ENCODE peak calls at places on chromosomes 11 and 22, in six cellular contexts. N is fibroblast of mammary gland, U is tibial nerve, S is neural progenitor cell, R is stomach, C is AG04449. W is an unnamed sample.

GRCh38 chr11:80024119-80024518 is 583.3 kb upstream of the TENM4 start:
- DNase-seq in N (no peak), U (no peak), S (no peak), R (no peak), C (no peak), W (no peak)

GRCh38 chr22:24389680-24390079 is 37.7 kb upstream of the ADORA2A start:
- DNase-seq in N (no peak), U (no peak), S (no peak), R (no peak), C (no peak), W (no peak)

GRCh38 chr11:70618471-70619101 is 220.3 kb downstream of the CTTN start:
- DNase-seq in N (no peak), U (no peak), S (peak; percentile 44), R (no peak), C (no peak), W (no peak)

GRCh38 chr11:69166186-69167115 is 10.7 kb downstream of the SMIM38 start:
- DNase-seq in N (peak; percentile 75), U (no peak), S (peak; percentile 34), R (no peak), C (peak; percentile 46), W (peak; percentile 69)

GRCh38 chr11:468493-468892 is 18.4 kb downstream of the PTDSS2 start:
- DNase-seq in N (no peak), U (no peak), S (no peak), R (no peak), C (no peak), W (no peak)

GRCh38 chr11:92875473-92875872 is 94.0 kb upstream of the MTNR1B start:
- DNase-seq in N (no peak), U (no peak), S (no peak), R (no peak), C (no peak), W (no peak)

GRCh38 chr11:39571081-39571480 is 1888.4 kb downstream of the LRRC4C start:
- DNase-seq in N (no peak), U (no peak), S (no peak), R (no peak), C (no peak), W (no peak)

GRCh38 chr22:26922804-26923203 is 265.4 kb downstream of the MIAT start:
- DNase-seq in N (no peak), U (no peak), S (peak; percentile 66), R (no peak), C (no peak), W (no peak)

GRCh38 chr11:19259487-19260345 is 19.0 kb upstream of the E2F8 start:
- DNase-seq in N (peak; percentile 63), U (peak; percentile 81), S (peak; percentile 68), R (peak; percentile 80), C (no peak), W (peak; percentile 57)

GRCh38 chr11:134640971-134641968 is 229.2 kb upstream of the B3GAT1 start:
- DNase-seq in N (no peak), U (no peak), S (no peak), R (no peak), C (no peak), W (no peak)

GRCh38 chr11:6127881-6128280 is 20.4 kb downstream of the OR56B4 start:
- DNase-seq in N (no peak), U (no peak), S (no peak), R (no peak), C (no peak), W (no peak)

GRCh38 chr22:47901911-47902310 is 1139.5 kb downstream of the TBC1D22A start:
- DNase-seq in N (no peak), U (no peak), S (no peak), R (no peak), C (no peak), W (no peak)

GRCh38 chr22:39098026-39098425 is 982 bp downstream of the APOBEC3H start:
- DNase-seq in N (no peak), U (no peak), S (peak; percentile 72), R (no peak), C (no peak), W (no peak)
- H3K4me3 ChIP-seq in N (no peak overlapping the region), U (no peak overlapping the region), S (no peak overlapping the region), R (no peak overlapping the region), C (no peak overlapping the region), W (no peak overlapping the region)

GRCh38 chr11:95577716-95578460 is 211.7 kb downstream of the FAM76B start:
- DNase-seq in N (peak; percentile 92), U (no peak), S (no peak), R (no peak), C (peak; percentile 29), W (peak; percentile 70)
- TF ChIP-seq CTCF in N (no peak), U (no peak), S (no peak), R (no peak), C (no peak), W (no peak)

DNA sequence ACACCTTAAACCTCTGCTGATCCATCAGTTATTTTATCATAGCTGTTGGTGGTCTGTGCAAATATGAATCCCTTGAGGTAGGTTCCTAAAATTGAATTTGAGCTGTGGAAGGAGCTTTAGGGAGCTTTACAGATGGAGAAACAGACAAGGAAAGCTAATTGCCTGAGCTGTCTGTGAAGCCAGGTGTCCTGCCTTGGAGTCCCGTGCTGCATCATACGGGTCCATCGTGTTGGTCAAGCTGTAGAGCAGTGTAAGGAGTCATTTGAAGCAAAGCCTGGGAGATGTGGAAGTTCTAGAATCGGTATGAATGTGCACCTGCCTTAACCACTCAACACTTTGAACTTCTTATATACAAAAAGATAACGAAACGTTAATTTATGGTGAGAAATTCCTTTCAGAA is 1.0 kb downstream of the POLA2 start:
- DNase-seq in N (no peak), U (no peak), S (no peak), R (no peak), C (no peak), W (no peak)
- H3K4me3 ChIP-seq in N (peak overlapping the region; percentile 70), U (peak overlapping the region; percentile 76), S (peak overlapping the region; percentile 81), R (peak overlapping the region; percentile 76), C (peak overlapping the region; percentile 79), W (peak overlapping the region; percentile 81)

DNA sequence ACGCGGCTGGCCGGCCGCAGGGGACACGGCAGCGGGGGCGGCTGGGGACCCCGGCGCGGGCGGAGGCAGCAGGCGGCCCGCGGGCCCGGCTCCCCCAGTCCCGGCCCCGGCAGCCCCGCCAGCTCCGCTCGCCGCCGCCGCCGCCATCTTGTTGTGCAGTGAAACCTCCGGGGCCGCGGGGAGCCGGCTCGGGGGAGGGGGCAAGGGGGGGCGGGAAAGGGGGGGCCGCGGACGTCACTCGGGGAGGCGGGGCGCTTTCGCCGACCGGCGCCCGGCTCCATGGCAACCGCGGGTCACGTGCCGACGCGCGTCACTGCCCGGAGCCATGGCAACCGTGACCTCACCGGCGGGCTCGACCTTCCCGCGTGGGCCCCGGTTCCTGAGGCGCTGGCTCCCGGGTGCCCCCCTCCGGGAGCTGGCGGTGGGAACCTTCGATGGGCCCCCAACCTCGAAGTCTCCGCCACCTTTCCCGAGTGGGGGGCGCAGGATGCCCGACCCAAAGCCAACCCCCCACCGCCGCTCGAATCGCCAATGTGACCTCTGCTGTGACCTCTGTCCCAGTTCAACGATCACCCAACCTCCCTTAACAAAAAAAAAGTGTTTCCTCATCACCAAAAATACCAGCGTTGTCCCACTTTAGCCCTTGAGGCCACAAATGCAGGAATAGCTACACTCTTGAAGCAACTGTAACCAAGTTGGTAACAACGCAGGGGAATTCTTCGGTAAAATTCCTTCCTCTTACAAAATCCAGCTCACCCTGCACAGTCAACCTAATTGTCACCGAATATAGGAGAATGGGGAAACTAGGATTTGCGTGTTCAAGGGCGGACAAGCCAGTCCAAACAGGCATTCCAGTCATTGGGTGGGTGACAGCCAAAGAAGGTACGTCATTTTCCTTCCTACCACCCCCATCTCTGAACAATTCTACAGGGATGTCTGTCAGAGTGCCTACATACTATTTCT is at the start of gene SIK3:
- DNase-seq in N (peak; percentile 90), U (peak; percentile 86), S (peak; percentile 97), R (peak; percentile 96), C (no peak), W (peak; percentile 91)
- TF ChIP-seq CTCF in N (peak; percentile 38), U (peak; percentile 75), S (peak; percentile 33), R (no peak), C (peak; percentile 80), W (no peak)

DNA sequence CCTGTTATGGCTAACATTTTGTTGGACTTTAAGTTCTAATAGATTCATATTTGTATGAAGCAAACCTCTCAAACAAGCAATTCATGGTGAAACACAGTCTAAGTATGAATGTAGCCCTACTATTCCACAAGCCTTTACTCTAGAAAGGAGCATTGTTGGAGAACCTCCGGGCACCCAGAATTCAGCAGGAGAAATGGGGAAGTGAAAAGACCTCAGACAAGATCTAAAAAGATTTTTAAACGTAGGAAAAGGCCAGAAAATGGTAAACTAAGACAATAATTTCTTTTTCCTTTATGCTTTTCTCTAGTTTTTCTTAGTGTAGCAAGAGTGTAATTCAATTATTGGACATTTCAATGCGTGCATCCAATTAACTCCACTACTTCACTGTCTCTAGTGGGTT is 426.4 kb downstream of the INSC start:
- DNase-seq in N (no peak), U (no peak), S (no peak), R (no peak), C (no peak), W (no peak)
- H3K4me3 ChIP-seq in N (no peak overlapping the region), U (no peak overlapping the region), S (no peak overlapping the region), R (no peak overlapping the region), C (no peak overlapping the region), W (no peak overlapping the region)

GRCh38 chr22:42188808-42189447 is 58.3 kb upstream of the CYP2D6 start:
- DNase-seq in N (no peak), U (no peak), S (no peak), R (no peak), C (no peak), W (no peak)

GRCh38 chr22:42187646-42188045 is 57.0 kb upstream of the CYP2D6 start:
- DNase-seq in N (no peak), U (no peak), S (no peak), R (no peak), C (no peak), W (no peak)

GRCh38 chr22:42180349-42180842 is 49.8 kb upstream of the CYP2D6 start:
- DNase-seq in N (peak; percentile 58), U (peak; percentile 53), S (no peak), R (no peak), C (no peak), W (peak; percentile 25)

GRCh38 chr22:42185915-42186439 is 55.4 kb upstream of the CYP2D6 start:
- DNase-seq in N (no peak), U (no peak), S (no peak), R (no peak), C (no peak), W (no peak)

DNA sequence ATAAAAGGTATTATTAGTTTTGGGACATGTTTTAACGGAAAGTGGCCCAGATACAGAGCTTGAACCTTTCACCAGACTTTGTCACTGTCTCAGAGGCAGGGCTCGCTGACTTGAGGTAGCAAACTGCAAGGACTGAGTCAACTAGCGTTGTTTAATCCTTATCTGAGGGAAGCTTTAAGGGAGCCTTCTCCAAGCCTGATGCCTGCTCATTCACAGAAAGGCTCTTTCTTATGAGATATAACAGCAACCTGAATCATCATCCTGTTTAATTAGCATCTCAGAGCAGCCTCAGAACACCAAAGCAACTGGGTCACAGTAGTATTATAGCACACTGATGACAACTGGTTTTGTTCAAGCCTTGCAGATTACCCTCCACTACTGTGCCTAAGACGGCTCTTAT is 54.2 kb upstream of the CYP2D6 start:
- DNase-seq in N (no peak), U (no peak), S (no peak), R (no peak), C (no peak), W (no peak)
- TF ChIP-seq CTCF in N (no peak), U (no peak), S (no peak), R (no peak), C (no peak), W (no peak)

DNA sequence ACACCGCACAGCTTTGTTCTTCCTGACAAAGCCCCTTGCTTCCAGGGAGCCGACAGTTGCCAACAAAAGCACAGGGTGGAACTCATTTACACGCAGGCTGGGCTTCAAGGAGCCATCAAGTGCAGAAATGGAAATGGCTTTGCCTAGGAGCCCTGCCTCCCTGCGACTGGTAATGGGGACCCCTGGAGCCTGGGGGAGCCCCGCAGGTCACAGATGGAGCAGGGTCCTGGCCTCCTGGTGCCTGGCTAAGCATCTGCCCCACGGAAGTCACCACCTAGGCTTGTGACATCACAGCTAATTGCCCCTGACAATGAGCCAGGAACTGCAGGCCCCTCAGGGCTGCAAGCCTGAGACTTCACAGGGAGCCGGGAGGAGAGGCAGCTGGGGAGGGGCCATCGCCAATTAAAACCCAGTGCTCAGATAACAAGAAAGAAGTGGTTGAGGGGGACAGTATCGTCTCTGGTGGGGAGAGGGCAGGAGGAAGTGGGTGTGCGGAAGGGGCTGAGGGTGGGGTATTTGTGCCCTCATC is 66.8 kb downstream of the NFAM1 start:
- DNase-seq in N (no peak), U (peak; percentile 38), S (peak; percentile 87), R (no peak), C (no peak), W (no peak)
- H3K4me3 ChIP-seq in N (no peak overlapping the region), U (peak overlapping the region; percentile 26), S (peak overlapping the region; percentile 31), R (no peak overlapping the region), C (no peak overlapping the region), W (no peak overlapping the region)

W was measured in AG10803.